ENCODE peak calls at places on chromosomes 16 and 17, in ten cellular contexts. One of them, this sample, is unnamed. For H3K4me1, the result is how much of the 10 kb centered on the place peaks cover.

GRCh38 chr16:24524855-24525652 is 14.3 kb upstream of the RBBP6 start:
- DNase-seq in aorta: no peak
- DNase-seq in gastrocnemius medialis: no peak
- DNase-seq in H9: peak
- DNase-seq in MM.1S: no peak
- DNase-seq in thoracic aorta: no peak
- DNase-seq in psoas muscle: no peak
- DNase-seq in endodermal cell: no peak
- DNase-seq in prostate gland: no peak
- DNase-seq in cardiac muscle cell: peak
- DNase-seq in this sample: no peak

GRCh38 chr17:61869138-61869537 is 5.8 kb upstream of the BRIP1 start:
- DNase-seq in aorta: no peak
- DNase-seq in gastrocnemius medialis: no peak
- DNase-seq in H9: no peak
- DNase-seq in MM.1S: no peak
- DNase-seq in thoracic aorta: no peak
- DNase-seq in psoas muscle: no peak
- DNase-seq in endodermal cell: no peak
- DNase-seq in prostate gland: no peak
- DNase-seq in cardiac muscle cell: no peak
- DNase-seq in this sample: no peak

GRCh38 chr17:48492401-48493298 is 38.2 kb downstream of the HOXB1 start:
- DNase-seq in aorta: peak
- DNase-seq in gastrocnemius medialis: peak
- DNase-seq in H9: peak
- DNase-seq in MM.1S: peak
- DNase-seq in thoracic aorta: peak
- DNase-seq in psoas muscle: peak
- DNase-seq in endodermal cell: peak
- DNase-seq in prostate gland: peak
- DNase-seq in cardiac muscle cell: peak
- DNase-seq in this sample: no peak

GRCh38 chr16:49495151-49495566 is 121.6 kb downstream of the C16orf78 start:
- DNase-seq in aorta: peak
- DNase-seq in gastrocnemius medialis: no peak
- DNase-seq in H9: no peak
- DNase-seq in MM.1S: no peak
- DNase-seq in thoracic aorta: no peak
- DNase-seq in psoas muscle: no peak
- DNase-seq in endodermal cell: no peak
- DNase-seq in prostate gland: no peak
- DNase-seq in cardiac muscle cell: no peak
- DNase-seq in this sample: no peak

GRCh38 chr17:47915667-47916242 is 19.7 kb downstream of the SP2 start:
- DNase-seq in aorta: no peak
- DNase-seq in gastrocnemius medialis: no peak
- DNase-seq in H9: no peak
- DNase-seq in MM.1S: no peak
- DNase-seq in thoracic aorta: no peak
- DNase-seq in psoas muscle: peak
- DNase-seq in endodermal cell: no peak
- DNase-seq in prostate gland: peak
- DNase-seq in cardiac muscle cell: no peak
- DNase-seq in this sample: no peak

GRCh38 chr16:71722801-71723536 is 1.5 kb downstream of the PHLPP2 start:
- DNase-seq in aorta: peak
- DNase-seq in gastrocnemius medialis: peak
- DNase-seq in H9: peak
- DNase-seq in MM.1S: peak
- DNase-seq in thoracic aorta: peak
- DNase-seq in psoas muscle: peak
- DNase-seq in endodermal cell: peak
- DNase-seq in prostate gland: peak
- DNase-seq in cardiac muscle cell: peak
- DNase-seq in this sample: peak

GRCh38 chr16:2825049-2825742 is 4.9 kb upstream of the ZG16B start:
- DNase-seq in aorta: no peak
- DNase-seq in gastrocnemius medialis: no peak
- DNase-seq in H9: no peak
- DNase-seq in MM.1S: no peak
- DNase-seq in thoracic aorta: no peak
- DNase-seq in psoas muscle: no peak
- DNase-seq in endodermal cell: peak
- DNase-seq in prostate gland: no peak
- DNase-seq in cardiac muscle cell: no peak
- DNase-seq in this sample: no peak

GRCh38 chr17:45013021-45013997 is 38.1 kb downstream of the DCAKD start:
- DNase-seq in aorta: peak
- DNase-seq in gastrocnemius medialis: no peak
- DNase-seq in H9: peak
- DNase-seq in MM.1S: no peak
- DNase-seq in thoracic aorta: no peak
- DNase-seq in psoas muscle: no peak
- DNase-seq in endodermal cell: peak
- DNase-seq in prostate gland: no peak
- DNase-seq in cardiac muscle cell: peak
- DNase-seq in this sample: no peak

GRCh38 chr17:18988546-18989173 is 15.9 kb downstream of the FAM83G start:
- DNase-seq in aorta: no peak
- DNase-seq in gastrocnemius medialis: no peak
- DNase-seq in H9: no peak
- DNase-seq in MM.1S: no peak
- DNase-seq in thoracic aorta: no peak
- DNase-seq in psoas muscle: no peak
- DNase-seq in endodermal cell: no peak
- DNase-seq in prostate gland: no peak
- DNase-seq in cardiac muscle cell: no peak
- DNase-seq in this sample: no peak

GRCh38 chr17:20267459-20267842 is 199.9 kb downstream of the LGALS9B start:
- DNase-seq in aorta: no peak
- DNase-seq in gastrocnemius medialis: no peak
- DNase-seq in H9: no peak
- DNase-seq in MM.1S: peak
- DNase-seq in thoracic aorta: no peak
- DNase-seq in psoas muscle: no peak
- DNase-seq in endodermal cell: peak
- DNase-seq in prostate gland: no peak
- DNase-seq in cardiac muscle cell: peak
- DNase-seq in this sample: peak

GRCh38 chr16:46828943-46829342 is 2.0 kb downstream of the C16orf87 start:
- DNase-seq in aorta: no peak
- DNase-seq in gastrocnemius medialis: no peak
- DNase-seq in H9: no peak
- DNase-seq in MM.1S: no peak
- DNase-seq in thoracic aorta: no peak
- DNase-seq in psoas muscle: no peak
- DNase-seq in endodermal cell: no peak
- DNase-seq in prostate gland: no peak
- DNase-seq in cardiac muscle cell: no peak
- DNase-seq in this sample: no peak

GRCh38 chr16:27522173-27522707 is 27.5 kb downstream of the GTF3C1 start:
- DNase-seq in aorta: no peak
- DNase-seq in gastrocnemius medialis: peak
- DNase-seq in H9: no peak
- DNase-seq in MM.1S: no peak
- DNase-seq in thoracic aorta: no peak
- DNase-seq in psoas muscle: no peak
- DNase-seq in endodermal cell: no peak
- DNase-seq in prostate gland: no peak
- DNase-seq in cardiac muscle cell: no peak
- DNase-seq in this sample: no peak

GRCh38 chr16:23145608-23146007 is 3.6 kb downstream of the USP31 start:
- DNase-seq in aorta: no peak
- DNase-seq in gastrocnemius medialis: no peak
- DNase-seq in H9: no peak
- DNase-seq in MM.1S: no peak
- DNase-seq in thoracic aorta: no peak
- DNase-seq in psoas muscle: no peak
- DNase-seq in endodermal cell: no peak
- DNase-seq in prostate gland: no peak
- DNase-seq in cardiac muscle cell: peak
- DNase-seq in this sample: no peak

GRCh38 chr17:15475620-15476354 is 8.4 kb upstream of the CDRT4 start:
- DNase-seq in aorta: no peak
- DNase-seq in gastrocnemius medialis: no peak
- DNase-seq in H9: no peak
- DNase-seq in MM.1S: no peak
- DNase-seq in thoracic aorta: no peak
- DNase-seq in psoas muscle: no peak
- DNase-seq in endodermal cell: no peak
- DNase-seq in prostate gland: no peak
- DNase-seq in cardiac muscle cell: peak
- DNase-seq in this sample: no peak

DNA sequence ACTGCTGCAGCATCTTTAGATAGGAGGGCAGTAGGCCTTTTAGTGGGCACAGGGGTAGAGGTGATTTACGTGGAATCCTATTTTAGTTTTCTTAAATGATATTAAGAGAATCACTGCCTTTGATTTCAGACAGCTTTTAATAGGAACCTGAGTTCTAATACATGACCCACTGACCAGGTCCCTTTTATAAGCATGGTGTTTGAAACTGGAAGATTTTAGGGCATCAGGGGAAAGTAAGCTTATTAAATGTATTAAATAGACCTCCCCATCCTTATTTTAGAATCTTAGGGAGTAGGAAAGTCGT is 2.0 kb downstream of the MSL1 start:
- DNase-seq in aorta: no peak
- DNase-seq in gastrocnemius medialis: no peak
- DNase-seq in H9: no peak
- DNase-seq in MM.1S: no peak
- DNase-seq in thoracic aorta: no peak
- DNase-seq in psoas muscle: no peak
- DNase-seq in endodermal cell: no peak
- DNase-seq in prostate gland: no peak
- DNase-seq in cardiac muscle cell: no peak
- DNase-seq in this sample: no peak
- H3K27ac ChIP-seq in aorta: no peak
- H3K27ac ChIP-seq in gastrocnemius medialis: peak
- H3K27ac ChIP-seq in H9: no peak
- H3K27ac ChIP-seq in MM.1S: peak
- H3K27ac ChIP-seq in thoracic aorta: peak
- H3K27ac ChIP-seq in psoas muscle: peak
- H3K27ac ChIP-seq in endodermal cell: no peak
- H3K27ac ChIP-seq in prostate gland: peak
- H3K27ac ChIP-seq in cardiac muscle cell: peak
- H3K27ac ChIP-seq in this sample: peak

DNA sequence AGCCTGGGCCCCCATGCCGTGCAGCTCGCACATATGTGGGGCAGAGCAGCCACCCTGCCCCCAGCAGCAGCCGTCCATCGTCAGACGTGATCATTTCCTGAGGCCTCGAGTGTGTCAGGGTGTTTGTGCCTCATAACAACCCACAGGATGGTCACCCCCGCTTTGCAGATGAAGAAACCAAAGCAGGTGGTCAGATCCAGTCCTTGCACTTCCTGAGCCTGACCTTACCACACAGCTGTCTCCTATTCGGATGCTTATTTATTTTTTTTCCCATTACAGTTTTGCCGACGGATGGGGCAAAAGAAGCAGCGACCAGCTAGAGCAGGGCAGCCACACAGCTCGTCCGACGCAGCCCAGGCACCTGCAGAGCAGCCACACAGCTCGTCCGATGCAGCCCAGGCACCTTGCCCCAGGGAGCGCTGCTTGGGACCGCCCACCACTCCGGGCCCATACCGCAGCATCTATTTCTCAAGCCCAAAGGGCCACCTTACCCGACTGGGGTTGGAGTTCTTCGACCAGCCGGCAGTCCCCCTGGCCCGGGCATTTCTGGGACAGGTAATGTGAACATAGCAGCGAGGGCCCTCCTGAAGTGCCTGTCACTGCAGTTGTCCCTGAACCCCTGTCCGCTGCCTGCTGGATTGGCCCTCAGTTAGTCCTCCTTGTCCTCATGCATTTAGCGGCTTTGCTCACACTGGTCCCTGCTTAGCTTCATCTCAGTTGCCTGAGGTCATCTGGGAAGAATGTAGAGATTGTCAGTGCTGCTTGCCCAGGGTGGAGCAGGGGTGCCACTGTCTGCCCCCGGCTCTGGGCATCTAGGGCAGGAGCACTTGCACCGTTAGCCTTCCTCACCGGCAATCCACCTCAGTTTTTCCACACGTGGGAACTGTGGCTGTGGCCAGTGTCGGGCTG is 1.4 kb downstream of the MPG start:
- DNase-seq in aorta: no peak
- DNase-seq in gastrocnemius medialis: no peak
- DNase-seq in H9: no peak
- DNase-seq in MM.1S: no peak
- DNase-seq in thoracic aorta: no peak
- DNase-seq in psoas muscle: no peak
- DNase-seq in endodermal cell: no peak
- DNase-seq in prostate gland: no peak
- DNase-seq in cardiac muscle cell: peak
- DNase-seq in this sample: no peak
- H3K4me1 ChIP-seq in aorta: under half
- H3K4me1 ChIP-seq in gastrocnemius medialis: under half
- H3K4me1 ChIP-seq in H9: under half
- H3K4me1 ChIP-seq in MM.1S: under half
- H3K4me1 ChIP-seq in thoracic aorta: under half
- H3K4me1 ChIP-seq in psoas muscle: under half
- H3K4me1 ChIP-seq in endodermal cell: under half
- H3K4me1 ChIP-seq in prostate gland: under half
- H3K4me1 ChIP-seq in cardiac muscle cell: under half
- H3K4me1 ChIP-seq in this sample: under half

GRCh38 chr17:50890675-50891516 is 24.7 kb upstream of the TOB1 start:
- DNase-seq in aorta: no peak
- DNase-seq in gastrocnemius medialis: no peak
- DNase-seq in H9: no peak
- DNase-seq in MM.1S: no peak
- DNase-seq in thoracic aorta: no peak
- DNase-seq in psoas muscle: no peak
- DNase-seq in endodermal cell: no peak
- DNase-seq in prostate gland: no peak
- DNase-seq in cardiac muscle cell: no peak
- DNase-seq in this sample: no peak
- H3K27ac ChIP-seq in aorta: no peak
- H3K27ac ChIP-seq in gastrocnemius medialis: no peak
- H3K27ac ChIP-seq in H9: no peak
- H3K27ac ChIP-seq in MM.1S: no peak
- H3K27ac ChIP-seq in thoracic aorta: no peak
- H3K27ac ChIP-seq in psoas muscle: no peak
- H3K27ac ChIP-seq in endodermal cell: no peak
- H3K27ac ChIP-seq in prostate gland: no peak
- H3K27ac ChIP-seq in cardiac muscle cell: no peak
- H3K27ac ChIP-seq in this sample: no peak

GRCh38 chr16:20866792-20867191 is 33.4 kb downstream of the DCUN1D3 start:
- DNase-seq in aorta: no peak
- DNase-seq in gastrocnemius medialis: no peak
- DNase-seq in H9: no peak
- DNase-seq in MM.1S: no peak
- DNase-seq in thoracic aorta: no peak
- DNase-seq in psoas muscle: no peak
- DNase-seq in endodermal cell: no peak
- DNase-seq in prostate gland: no peak
- DNase-seq in cardiac muscle cell: no peak
- DNase-seq in this sample: no peak
- H3K4me1 ChIP-seq in aorta: under half
- H3K4me1 ChIP-seq in gastrocnemius medialis: under half
- H3K4me1 ChIP-seq in H9: under half
- H3K4me1 ChIP-seq in MM.1S: under half
- H3K4me1 ChIP-seq in thoracic aorta: half or more
- H3K4me1 ChIP-seq in psoas muscle: half or more
- H3K4me1 ChIP-seq in endodermal cell: under half
- H3K4me1 ChIP-seq in prostate gland: under half
- H3K4me1 ChIP-seq in cardiac muscle cell: half or more
- H3K4me1 ChIP-seq in this sample: under half